ENCODE peak calls at places on chromosomes 12 and 14, in nine cellular contexts. One of them, this sample, is unnamed.
A peak's percentile ranks its signal among the peaks of the same experiment; 100 is the strongest.

GRCh38 chr14:50087350-50088116 is 28.8 kb downstream of the VCPKMT start:
- DNase-seq in A549: no peak
- DNase-seq in sigmoid colon: no peak
- DNase-seq in OCI-LY7: no peak
- DNase-seq in AG10803: no peak
- DNase-seq in A673: no peak
- DNase-seq in CD8-positive, alpha-beta T cell: no peak
- DNase-seq in retinal pigment epithelial cell: no peak
- DNase-seq in heart left ventricle: no peak
- DNase-seq in this sample: no peak

GRCh38 chr14:103196716-103197115 is 73.5 kb downstream of the TNFAIP2 start:
- DNase-seq in A549: no peak
- DNase-seq in sigmoid colon: peak; percentile 54
- DNase-seq in OCI-LY7: no peak
- DNase-seq in AG10803: no peak
- DNase-seq in A673: no peak
- DNase-seq in CD8-positive, alpha-beta T cell: no peak
- DNase-seq in retinal pigment epithelial cell: no peak
- DNase-seq in heart left ventricle: no peak
- DNase-seq in this sample: no peak

GRCh38 chr14:67622675-67623074 is 3.0 kb downstream of the ARG2 start:
- DNase-seq in A549: no peak
- DNase-seq in sigmoid colon: peak; percentile 83
- DNase-seq in OCI-LY7: peak; percentile 35
- DNase-seq in AG10803: peak; percentile 71
- DNase-seq in A673: peak; percentile 86
- DNase-seq in CD8-positive, alpha-beta T cell: no peak
- DNase-seq in retinal pigment epithelial cell: peak; percentile 56
- DNase-seq in heart left ventricle: no peak
- DNase-seq in this sample: peak; percentile 90

GRCh38 chr14:75770635-75771034 is 109.6 kb downstream of the TTLL5 start:
- DNase-seq in A549: no peak
- DNase-seq in sigmoid colon: no peak
- DNase-seq in OCI-LY7: no peak
- DNase-seq in AG10803: no peak
- DNase-seq in A673: no peak
- DNase-seq in CD8-positive, alpha-beta T cell: no peak
- DNase-seq in retinal pigment epithelial cell: no peak
- DNase-seq in heart left ventricle: no peak
- DNase-seq in this sample: no peak

GRCh38 chr12:71440393-71441349 is 1.1 kb downstream of the LGR5 start:
- DNase-seq in A549: no peak
- DNase-seq in sigmoid colon: no peak
- DNase-seq in OCI-LY7: no peak
- DNase-seq in AG10803: no peak
- DNase-seq in A673: peak; percentile 19
- DNase-seq in CD8-positive, alpha-beta T cell: no peak
- DNase-seq in retinal pigment epithelial cell: no peak
- DNase-seq in heart left ventricle: no peak
- DNase-seq in this sample: no peak

GRCh38 chr12:114863911-114864310 is 179.9 kb upstream of the TBX3 start:
- DNase-seq in A549: no peak
- DNase-seq in sigmoid colon: no peak
- DNase-seq in OCI-LY7: no peak
- DNase-seq in AG10803: no peak
- DNase-seq in A673: no peak
- DNase-seq in CD8-positive, alpha-beta T cell: no peak
- DNase-seq in retinal pigment epithelial cell: no peak
- DNase-seq in heart left ventricle: no peak
- DNase-seq in this sample: no peak

GRCh38 chr12:18827913-18828312 is 90.0 kb downstream of the CAPZA3 start:
- DNase-seq in A549: no peak
- DNase-seq in sigmoid colon: no peak
- DNase-seq in OCI-LY7: no peak
- DNase-seq in AG10803: no peak
- DNase-seq in A673: no peak
- DNase-seq in CD8-positive, alpha-beta T cell: no peak
- DNase-seq in retinal pigment epithelial cell: no peak
- DNase-seq in heart left ventricle: no peak
- DNase-seq in this sample: no peak

GRCh38 chr12:30828686-30829085 is 73.9 kb upstream of the CAPRIN2 start:
- DNase-seq in A549: no peak
- DNase-seq in sigmoid colon: no peak
- DNase-seq in OCI-LY7: no peak
- DNase-seq in AG10803: no peak
- DNase-seq in A673: no peak
- DNase-seq in CD8-positive, alpha-beta T cell: no peak
- DNase-seq in retinal pigment epithelial cell: no peak
- DNase-seq in heart left ventricle: no peak
- DNase-seq in this sample: no peak

GRCh38 chr12:31849090-31849687 is 110.0 kb upstream of the RESF1 start:
- DNase-seq in A549: no peak
- DNase-seq in sigmoid colon: no peak
- DNase-seq in OCI-LY7: peak; percentile 85
- DNase-seq in AG10803: no peak
- DNase-seq in A673: peak; percentile 38
- DNase-seq in CD8-positive, alpha-beta T cell: no peak
- DNase-seq in retinal pigment epithelial cell: peak; percentile 10
- DNase-seq in heart left ventricle: no peak
- DNase-seq in this sample: peak; percentile 41

GRCh38 chr12:2288471-2288870 is 235.7 kb downstream of the CACNA1C start:
- DNase-seq in A549: no peak
- DNase-seq in sigmoid colon: no peak
- DNase-seq in OCI-LY7: no peak
- DNase-seq in AG10803: no peak
- DNase-seq in A673: no peak
- DNase-seq in CD8-positive, alpha-beta T cell: no peak
- DNase-seq in retinal pigment epithelial cell: no peak
- DNase-seq in heart left ventricle: no peak
- DNase-seq in this sample: no peak

GRCh38 chr12:55933158-55933798 is 2.3 kb downstream of the DGKA start:
- DNase-seq in A549: peak; percentile 41
- DNase-seq in sigmoid colon: no peak
- DNase-seq in OCI-LY7: no peak
- DNase-seq in AG10803: peak; percentile 23
- DNase-seq in A673: no peak
- DNase-seq in CD8-positive, alpha-beta T cell: peak; percentile 23
- DNase-seq in retinal pigment epithelial cell: no peak
- DNase-seq in heart left ventricle: no peak
- DNase-seq in this sample: no peak

GRCh38 chr12:29073631-29074239 is 75.3 kb upstream of the FAR2 start:
- DNase-seq in A549: no peak
- DNase-seq in sigmoid colon: no peak
- DNase-seq in OCI-LY7: peak; percentile 47
- DNase-seq in AG10803: peak; percentile 48
- DNase-seq in A673: peak; percentile 64
- DNase-seq in CD8-positive, alpha-beta T cell: no peak
- DNase-seq in retinal pigment epithelial cell: no peak
- DNase-seq in heart left ventricle: no peak
- DNase-seq in this sample: peak; percentile 66

GRCh38 chr12:49979061-49979586 is 6.4 kb downstream of the AQP6 start:
- DNase-seq in A549: no peak
- DNase-seq in sigmoid colon: no peak
- DNase-seq in OCI-LY7: no peak
- DNase-seq in AG10803: no peak
- DNase-seq in A673: no peak
- DNase-seq in CD8-positive, alpha-beta T cell: no peak
- DNase-seq in retinal pigment epithelial cell: no peak
- DNase-seq in heart left ventricle: no peak
- DNase-seq in this sample: no peak

GRCh38 chr14:73266317-73266716 is 29.0 kb downstream of the PAPLN start:
- DNase-seq in A549: no peak
- DNase-seq in sigmoid colon: no peak
- DNase-seq in OCI-LY7: no peak
- DNase-seq in AG10803: no peak
- DNase-seq in A673: no peak
- DNase-seq in CD8-positive, alpha-beta T cell: no peak
- DNase-seq in retinal pigment epithelial cell: no peak
- DNase-seq in heart left ventricle: peak; percentile 58
- DNase-seq in this sample: no peak

GRCh38 chr12:60834806-60835205 is 1239.0 kb downstream of the SLC16A7 start:
- DNase-seq in A549: no peak
- DNase-seq in sigmoid colon: no peak
- DNase-seq in OCI-LY7: no peak
- DNase-seq in AG10803: no peak
- DNase-seq in A673: no peak
- DNase-seq in CD8-positive, alpha-beta T cell: no peak
- DNase-seq in retinal pigment epithelial cell: no peak
- DNase-seq in heart left ventricle: no peak
- DNase-seq in this sample: no peak

GRCh38 chr12:93795352-93795751 is 118.2 kb downstream of the CRADD start:
- DNase-seq in A549: no peak
- DNase-seq in sigmoid colon: no peak
- DNase-seq in OCI-LY7: no peak
- DNase-seq in AG10803: no peak
- DNase-seq in A673: no peak
- DNase-seq in CD8-positive, alpha-beta T cell: no peak
- DNase-seq in retinal pigment epithelial cell: no peak
- DNase-seq in heart left ventricle: no peak
- DNase-seq in this sample: no peak

GRCh38 chr12:93793007-93793406 is 115.8 kb downstream of the CRADD start:
- DNase-seq in A549: no peak
- DNase-seq in sigmoid colon: no peak
- DNase-seq in OCI-LY7: no peak
- DNase-seq in AG10803: no peak
- DNase-seq in A673: no peak
- DNase-seq in CD8-positive, alpha-beta T cell: no peak
- DNase-seq in retinal pigment epithelial cell: no peak
- DNase-seq in heart left ventricle: no peak
- DNase-seq in this sample: no peak

GRCh38 chr12:93794738-93795137 is 117.6 kb downstream of the CRADD start:
- DNase-seq in A549: no peak
- DNase-seq in sigmoid colon: no peak
- DNase-seq in OCI-LY7: no peak
- DNase-seq in AG10803: no peak
- DNase-seq in A673: no peak
- DNase-seq in CD8-positive, alpha-beta T cell: no peak
- DNase-seq in retinal pigment epithelial cell: no peak
- DNase-seq in heart left ventricle: no peak
- DNase-seq in this sample: no peak

GRCh38 chr12:93796719-93797118 is 119.5 kb downstream of the CRADD start:
- DNase-seq in A549: no peak
- DNase-seq in sigmoid colon: no peak
- DNase-seq in OCI-LY7: no peak
- DNase-seq in AG10803: no peak
- DNase-seq in A673: no peak
- DNase-seq in CD8-positive, alpha-beta T cell: no peak
- DNase-seq in retinal pigment epithelial cell: no peak
- DNase-seq in heart left ventricle: no peak
- DNase-seq in this sample: no peak

GRCh38 chr12:93793983-93794382 is 116.8 kb downstream of the CRADD start:
- DNase-seq in A549: no peak
- DNase-seq in sigmoid colon: no peak
- DNase-seq in OCI-LY7: no peak
- DNase-seq in AG10803: peak; percentile 87
- DNase-seq in A673: no peak
- DNase-seq in CD8-positive, alpha-beta T cell: no peak
- DNase-seq in retinal pigment epithelial cell: no peak
- DNase-seq in heart left ventricle: no peak
- DNase-seq in this sample: peak; percentile 87
- TF ChIP-seq CTCF in A549: no peak
- TF ChIP-seq CTCF in sigmoid colon: no peak
- TF ChIP-seq CTCF in OCI-LY7: no peak
- TF ChIP-seq CTCF in AG10803: no peak
- TF ChIP-seq CTCF in A673: no peak
- TF ChIP-seq CTCF in CD8-positive, alpha-beta T cell: no peak
- TF ChIP-seq CTCF in retinal pigment epithelial cell: no peak
- TF ChIP-seq CTCF in heart left ventricle: no peak
- TF ChIP-seq CTCF in this sample: no peak

GRCh38 chr14:101628975-101629374 is 67.7 kb downstream of the DIO3 start:
- DNase-seq in A549: no peak
- DNase-seq in sigmoid colon: no peak
- DNase-seq in OCI-LY7: no peak
- DNase-seq in AG10803: no peak
- DNase-seq in A673: no peak
- DNase-seq in CD8-positive, alpha-beta T cell: no peak
- DNase-seq in retinal pigment epithelial cell: no peak
- DNase-seq in heart left ventricle: no peak
- DNase-seq in this sample: no peak
- H3K4me3 ChIP-seq in A549: no peak overlapping the region
- H3K4me3 ChIP-seq in sigmoid colon: peak overlapping the region; percentile 17
- H3K4me3 ChIP-seq in OCI-LY7: no peak overlapping the region
- H3K4me3 ChIP-seq in AG10803: no peak overlapping the region
- H3K4me3 ChIP-seq in A673: peak overlapping the region; percentile 30
- H3K4me3 ChIP-seq in CD8-positive, alpha-beta T cell: no peak overlapping the region
- H3K4me3 ChIP-seq in retinal pigment epithelial cell: no peak overlapping the region
- H3K4me3 ChIP-seq in heart left ventricle: no peak overlapping the region
- H3K4me3 ChIP-seq in this sample: no peak overlapping the region

DNA sequence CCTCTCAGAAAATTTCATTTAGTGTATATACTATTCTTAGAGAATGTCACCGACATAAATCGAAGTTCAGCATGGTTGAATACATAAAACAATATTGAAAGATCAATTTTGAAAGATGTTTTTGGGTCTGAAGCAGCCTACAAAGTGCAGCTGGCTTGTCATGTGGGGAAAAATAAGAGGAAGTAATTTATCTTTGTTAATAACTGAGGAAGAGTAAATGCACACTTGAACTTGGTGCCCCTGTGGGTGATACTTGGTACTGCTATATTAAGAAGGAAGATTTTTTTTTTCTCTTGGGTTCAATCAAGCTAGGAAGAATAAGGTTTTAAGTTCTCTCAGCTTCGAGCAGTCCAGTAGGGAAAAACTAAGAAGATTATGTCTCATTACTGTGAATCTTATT is 661.3 kb downstream of the RPL10L start:
- DNase-seq in A549: no peak
- DNase-seq in sigmoid colon: no peak
- DNase-seq in OCI-LY7: peak; percentile 1
- DNase-seq in AG10803: no peak
- DNase-seq in A673: peak; percentile 1
- DNase-seq in CD8-positive, alpha-beta T cell: no peak
- DNase-seq in retinal pigment epithelial cell: no peak
- DNase-seq in heart left ventricle: no peak
- DNase-seq in this sample: no peak
- TF ChIP-seq CTCF in A549: no peak
- TF ChIP-seq CTCF in sigmoid colon: peak; percentile 9
- TF ChIP-seq CTCF in OCI-LY7: peak; percentile 58
- TF ChIP-seq CTCF in AG10803: peak; percentile 11
- TF ChIP-seq CTCF in A673: peak; percentile 20
- TF ChIP-seq CTCF in CD8-positive, alpha-beta T cell: no peak
- TF ChIP-seq CTCF in retinal pigment epithelial cell: peak; percentile 46
- TF ChIP-seq CTCF in heart left ventricle: no peak
- TF ChIP-seq CTCF in this sample: peak; percentile 11

DNA sequence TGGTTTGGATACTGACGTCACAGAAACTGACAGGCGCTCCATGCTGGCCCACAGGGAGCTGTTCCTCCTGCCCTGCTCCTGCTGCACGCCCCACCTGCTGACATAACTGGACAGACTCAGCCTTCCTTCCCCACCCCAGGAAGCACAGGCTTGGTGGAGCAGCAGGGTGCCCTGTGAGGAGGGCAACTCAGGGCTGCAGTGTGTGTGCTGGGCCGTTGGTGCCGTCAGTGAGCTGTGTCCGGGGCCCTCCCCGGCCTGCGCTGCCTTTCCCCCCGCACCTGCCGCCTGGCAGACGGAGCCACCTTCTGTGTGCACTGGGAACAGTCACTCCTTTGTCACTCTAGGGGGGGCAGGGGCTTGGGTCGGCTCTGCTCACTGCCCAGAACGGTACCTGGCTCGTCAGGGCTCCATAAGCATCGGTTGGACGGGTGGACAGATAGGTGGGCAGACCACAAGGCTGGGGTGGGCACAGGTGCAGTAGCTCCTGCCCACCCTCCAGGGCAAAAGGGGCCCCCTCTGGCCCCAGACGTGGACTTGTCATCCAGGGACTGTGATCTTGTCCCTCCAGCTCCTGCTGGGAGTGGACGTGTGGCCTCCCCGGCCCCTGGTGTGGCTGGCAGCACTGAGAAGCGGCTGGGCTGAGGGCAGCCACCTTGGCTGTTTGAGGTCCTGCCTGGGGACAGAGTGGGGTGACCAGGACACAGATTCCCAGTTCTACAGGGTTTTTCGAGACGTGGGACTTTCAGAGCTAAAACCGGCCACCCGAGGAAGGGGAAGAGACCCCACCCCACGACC is 32.8 kb downstream of the FBRSL1 start:
- DNase-seq in A549: no peak
- DNase-seq in sigmoid colon: no peak
- DNase-seq in OCI-LY7: no peak
- DNase-seq in AG10803: no peak
- DNase-seq in A673: no peak
- DNase-seq in CD8-positive, alpha-beta T cell: no peak
- DNase-seq in retinal pigment epithelial cell: no peak
- DNase-seq in heart left ventricle: no peak
- DNase-seq in this sample: no peak
- H3K4me3 ChIP-seq in A549: no peak overlapping the region
- H3K4me3 ChIP-seq in sigmoid colon: no peak overlapping the region
- H3K4me3 ChIP-seq in OCI-LY7: no peak overlapping the region
- H3K4me3 ChIP-seq in AG10803: no peak overlapping the region
- H3K4me3 ChIP-seq in A673: no peak overlapping the region
- H3K4me3 ChIP-seq in CD8-positive, alpha-beta T cell: no peak overlapping the region
- H3K4me3 ChIP-seq in retinal pigment epithelial cell: no peak overlapping the region
- H3K4me3 ChIP-seq in heart left ventricle: no peak overlapping the region
- H3K4me3 ChIP-seq in this sample: no peak overlapping the region

This sample was measured in astrocyte of the spinal cord.